ENCODE peak calls at places on chromosomes 5 and 9, in nine cellular contexts. R is brain microvascular endothelial cell, F is cardiac muscle cell, S is HepG2, I is cardiac fibroblast, Z is WERI-Rb-1, J is neural progenitor cell, W is psoas muscle, T is astrocyte. X is an unnamed sample.

GRCh38 chr5:91133183-91133582 is 249.9 kb downstream of the ARRDC3 start:
- DNase-seq in W (no peak), Z (no peak), I (no peak), J (no peak), R (no peak), F (no peak), S (no peak), T (no peak), X (no peak)

GRCh38 chr9:93562157-93562556 is 14.2 kb upstream of the PHF2 start:
- DNase-seq in Z (no peak), W (no peak), J (no peak), S (no peak), T (no peak), F (no peak), I (no peak), R (no peak), X (no peak)

GRCh38 chr9:6153425-6153824 is 62.2 kb upstream of the IL33 start:
- DNase-seq in S (no peak), R (no peak), I (peak), J (no peak), T (peak), Z (no peak), W (no peak), F (no peak), X (peak)

GRCh38 chr9:125255781-125256391 is 5.7 kb upstream of the GAPVD1 start:
- DNase-seq in S (peak), F (peak), I (peak), W (no peak), R (no peak), T (no peak), Z (peak), J (peak), X (peak)

GRCh38 chr5:108728566-108729305 is 19.0 kb upstream of the FER start:
- DNase-seq in S (no peak), W (no peak), R (no peak), I (peak), J (no peak), Z (no peak), F (no peak), T (no peak), X (no peak)

GRCh38 chr9:32117291-32117690 is 267.2 kb upstream of the ACO1 start:
- DNase-seq in I (no peak), T (no peak), F (no peak), R (no peak), S (no peak), J (no peak), W (no peak), Z (no peak), X (no peak)

GRCh38 chr9:116697341-116697740 is 10.2 kb downstream of the TRIM32 start:
- DNase-seq in J (no peak), I (peak), T (peak), R (no peak), Z (no peak), S (no peak), F (no peak), W (no peak), X (peak)

GRCh38 chr9:87684627-87685204 is 41.2 kb upstream of the CTSL start:
- DNase-seq in F (peak), S (peak), J (peak), W (peak), T (no peak), Z (peak), I (peak), R (peak), X (peak)

GRCh38 chr5:643811-644271 is 31.7 kb downstream of the CEP72 start:
- DNase-seq in T (no peak), S (no peak), R (no peak), J (no peak), Z (no peak), F (no peak), I (no peak), W (no peak), X (peak)

GRCh38 chr9:3887121-3887797 is 361.5 kb upstream of the RFX3 start:
- DNase-seq in I (no peak), F (no peak), J (no peak), W (no peak), Z (peak), R (no peak), T (no peak), S (no peak), X (no peak)

GRCh38 chr9:24614070-24614469 is 68.4 kb upstream of the IZUMO3 start:
- DNase-seq in S (no peak), F (peak), R (no peak), Z (no peak), J (peak), T (no peak), W (no peak), I (no peak), X (no peak)

GRCh38 chr9:108512426-108513173 is 343.2 kb downstream of the ACTL7B start:
- DNase-seq in J (peak), W (no peak), T (no peak), I (peak), Z (no peak), S (no peak), F (peak), R (no peak), X (peak)

GRCh38 chr9:12162101-12162500 is 531.1 kb upstream of the TYRP1 start:
- DNase-seq in T (no peak), Z (no peak), W (no peak), I (no peak), J (no peak), R (no peak), S (no peak), F (no peak), X (no peak)

GRCh38 chr5:124981901-124982300 is 235.5 kb upstream of the ZNF608 start:
- DNase-seq in T (no peak), F (no peak), Z (no peak), W (no peak), R (no peak), S (peak), I (no peak), J (no peak), X (no peak)

GRCh38 chr9:92954078-92954861 is 6.9 kb downstream of the FGD3 start:
- DNase-seq in S (no peak), J (no peak), Z (no peak), T (peak), F (no peak), W (no peak), R (no peak), I (peak), X (peak)

GRCh38 chr9:93576296-93577044 is at the start of gene PHF2:
- DNase-seq in R (no peak), T (peak), I (no peak), J (peak), F (peak), Z (no peak), W (peak), S (no peak), X (no peak)

GRCh38 chr9:93098236-93098946 is 2.4 kb downstream of the CARD19 start:
- DNase-seq in T (peak), Z (no peak), J (no peak), I (peak), F (no peak), R (peak), W (peak), S (peak), X (peak)

GRCh38 chr9:94757158-94757557 is 30.7 kb downstream of the AOPEP start:
- DNase-seq in I (peak), S (no peak), J (no peak), R (peak), T (peak), F (no peak), W (no peak), Z (no peak), X (peak)

GRCh38 chr5:39005566-39006232 is 68.5 kb downstream of the RICTOR start:
- DNase-seq in I (peak), R (peak), W (no peak), F (no peak), Z (peak), T (no peak), J (no peak), S (peak), X (peak)
- TF ChIP-seq CTCF in I (peak), R (peak), W (peak), F (peak), Z (peak), T (peak), J (no peak), S (peak), X (peak)

DNA sequence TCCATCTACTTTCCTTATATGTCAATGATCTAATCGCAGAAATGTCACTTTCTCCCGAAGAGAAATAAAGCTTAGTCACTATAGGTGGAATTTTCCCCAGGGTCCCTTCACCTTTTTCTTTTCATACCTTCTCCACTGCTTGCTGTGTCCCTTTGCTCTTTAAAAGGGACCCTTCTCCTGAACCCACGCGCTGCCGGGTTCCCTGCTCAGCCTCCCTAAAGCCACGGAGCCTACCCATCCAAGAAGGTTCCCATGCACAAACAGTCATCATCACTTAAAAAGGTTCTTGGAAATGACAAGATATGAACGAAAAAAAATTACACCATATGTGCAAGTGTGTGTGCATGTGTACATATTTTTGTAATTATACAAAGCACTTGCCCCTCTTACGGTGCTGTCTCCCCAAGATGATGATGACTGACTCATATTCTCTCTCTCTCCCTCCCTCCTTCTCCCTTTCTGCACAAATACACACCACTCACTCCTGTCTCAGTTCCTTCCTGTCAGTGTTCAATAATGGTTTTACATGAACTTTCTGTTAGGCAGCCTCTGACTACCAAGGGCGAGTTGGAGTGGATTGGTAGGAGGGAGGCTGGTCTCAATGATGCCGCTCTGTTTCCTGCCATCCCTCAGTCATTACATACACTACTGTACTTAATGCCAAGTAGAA is 1.5 kb upstream of the PTPRD start:
- DNase-seq in S (no peak), T (no peak), I (no peak), W (no peak), F (no peak), J (no peak), R (no peak), Z (no peak), X (no peak)
- H3K4me3 ChIP-seq in S (no peak), T (no peak), I (no peak), W (no peak), F (no peak), J (no peak), R (no peak), Z (no peak), X (no peak)

GRCh38 chr5:170892201-170892600 is 30.4 kb downstream of the RANBP17 start:
- DNase-seq in T (peak), W (no peak), I (peak), R (peak), Z (no peak), J (no peak), S (no peak), F (no peak), X (peak)

GRCh38 chr5:170896779-170897178 is 35.0 kb downstream of the RANBP17 start:
- DNase-seq in I (peak), R (peak), T (peak), F (peak), J (peak), S (no peak), Z (peak), W (no peak), X (peak)
- TF ChIP-seq CTCF in I (peak), R (peak), T (no peak), F (peak), J (peak), S (peak), Z (peak), W (no peak), X (peak)

GRCh38 chr5:141617682-141618029 is 1.1 kb downstream of the DIAPH1 start:
- DNase-seq in T (no peak), I (peak), J (peak), S (no peak), F (no peak), Z (no peak), W (no peak), R (no peak), X (no peak)

GRCh38 chr5:141618804-141619554 is at the start of gene DIAPH1:
- DNase-seq in I (peak), F (peak), W (peak), S (peak), T (peak), R (peak), J (peak), Z (peak), X (peak)

GRCh38 chr5:141618030-141618803 is 583 bp downstream of the DIAPH1 start:
- DNase-seq in W (peak), I (peak), F (peak), S (peak), J (peak), Z (peak), T (no peak), R (no peak), X (no peak)

GRCh38 chr5:141615991-141616715 is 2.6 kb downstream of the DIAPH1 start:
- DNase-seq in J (no peak), F (no peak), I (no peak), Z (no peak), R (no peak), S (no peak), W (no peak), T (no peak), X (no peak)

DNA sequence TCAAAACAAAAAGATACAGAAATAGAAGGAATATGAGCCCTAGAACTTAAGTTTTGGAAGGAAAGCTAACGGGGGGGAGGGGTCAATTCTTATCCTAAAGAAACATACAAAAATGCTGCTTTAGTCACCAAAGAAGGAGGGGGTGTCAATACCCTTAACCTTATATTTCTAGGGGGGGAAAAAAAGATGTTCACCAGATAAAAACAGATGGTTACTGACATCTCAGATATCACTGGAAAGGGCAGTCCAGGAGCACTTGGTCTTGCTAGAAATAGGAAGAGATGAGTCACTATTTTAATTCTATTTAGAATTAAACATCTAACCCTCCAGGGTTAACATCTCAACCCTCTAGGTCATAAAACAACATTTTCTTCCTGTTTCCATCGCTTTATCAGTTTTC is 1.7 kb downstream of the DIAPH1 start:
- DNase-seq in S (no peak), F (no peak), Z (no peak), I (peak), J (no peak), W (no peak), R (no peak), T (no peak), X (no peak)
- H3K4me3 ChIP-seq in S (peak), F (no peak), Z (no peak), I (peak), J (peak), W (peak), R (peak), T (peak), X (peak)

GRCh38 chr5:59584858-59585846 is 308.4 kb downstream of the PDE4D start:
- DNase-seq in W (peak), R (no peak), F (no peak), Z (no peak), I (no peak), J (no peak), T (no peak), S (no peak), X (no peak)

GRCh38 chr5:59591162-59591561 is 302.4 kb downstream of the PDE4D start:
- DNase-seq in Z (no peak), I (no peak), S (no peak), W (no peak), R (no peak), F (no peak), T (no peak), J (no peak), X (no peak)

GRCh38 chr5:59588922-59589321 is 304.6 kb downstream of the PDE4D start:
- DNase-seq in F (no peak), S (no peak), Z (no peak), I (peak), W (no peak), R (peak), J (no peak), T (peak), X (peak)

GRCh38 chr5:59586811-59587340 is 306.6 kb downstream of the PDE4D start:
- DNase-seq in F (no peak), W (no peak), R (no peak), J (no peak), I (no peak), S (no peak), T (no peak), Z (no peak), X (no peak)

DNA sequence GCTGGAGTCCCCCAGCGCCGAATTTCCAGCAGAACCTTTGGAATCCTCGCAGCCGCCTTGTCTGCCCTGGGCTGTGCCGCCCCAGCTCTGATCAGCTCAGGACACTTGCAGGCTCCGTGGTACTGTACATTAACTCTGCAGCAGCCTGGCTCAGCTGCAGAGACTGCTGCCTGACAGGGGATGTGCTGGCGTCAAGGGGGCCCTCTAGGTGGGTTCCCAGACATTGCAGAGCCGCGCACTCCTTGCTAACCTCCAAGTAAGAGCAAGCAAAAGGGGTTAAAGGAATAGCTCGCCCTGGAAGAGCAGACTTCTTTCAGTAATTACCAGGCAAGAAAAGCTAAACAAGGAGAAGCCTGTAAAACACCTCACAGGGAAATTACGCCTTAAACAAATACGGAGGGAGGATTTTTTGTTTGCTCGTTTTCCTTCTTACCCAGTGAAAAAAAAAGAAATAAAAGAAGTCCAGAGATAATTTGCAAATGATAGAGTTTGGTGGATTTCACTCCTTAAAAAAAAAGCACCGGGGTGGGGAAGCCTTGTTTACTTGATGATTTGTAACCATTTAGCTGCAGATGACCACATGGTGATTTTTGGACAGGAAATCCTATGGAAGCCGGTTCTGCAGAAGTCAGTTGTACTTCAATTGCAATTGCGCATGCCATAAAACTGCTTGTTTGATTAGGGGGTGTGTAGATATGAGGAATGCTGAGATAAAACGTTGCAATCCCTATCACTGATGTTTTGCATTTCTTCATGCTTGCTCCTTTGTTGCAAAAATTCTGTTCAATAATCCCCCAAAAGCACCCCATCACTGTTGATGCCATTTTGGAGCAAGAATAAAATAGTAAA is 305.8 kb downstream of the PDE4D start:
- DNase-seq in T (peak), I (peak), R (peak), S (no peak), Z (peak), F (peak), J (peak), W (peak), X (peak)
- TF ChIP-seq CTCF in T (no peak), I (peak), R (peak), S (no peak), Z (peak), F (peak), J (peak), W (peak), X (peak)

GRCh38 chr9:134003237-134003636 is 11.1 kb upstream of the VAV2 start:
- DNase-seq in J (no peak), Z (no peak), I (no peak), W (no peak), T (no peak), S (no peak), R (no peak), F (no peak), X (no peak)
- H3K4me3 ChIP-seq in J (no peak), Z (no peak), I (no peak), W (no peak), T (no peak), S (no peak), R (no peak), F (no peak), X (no peak)

DNA sequence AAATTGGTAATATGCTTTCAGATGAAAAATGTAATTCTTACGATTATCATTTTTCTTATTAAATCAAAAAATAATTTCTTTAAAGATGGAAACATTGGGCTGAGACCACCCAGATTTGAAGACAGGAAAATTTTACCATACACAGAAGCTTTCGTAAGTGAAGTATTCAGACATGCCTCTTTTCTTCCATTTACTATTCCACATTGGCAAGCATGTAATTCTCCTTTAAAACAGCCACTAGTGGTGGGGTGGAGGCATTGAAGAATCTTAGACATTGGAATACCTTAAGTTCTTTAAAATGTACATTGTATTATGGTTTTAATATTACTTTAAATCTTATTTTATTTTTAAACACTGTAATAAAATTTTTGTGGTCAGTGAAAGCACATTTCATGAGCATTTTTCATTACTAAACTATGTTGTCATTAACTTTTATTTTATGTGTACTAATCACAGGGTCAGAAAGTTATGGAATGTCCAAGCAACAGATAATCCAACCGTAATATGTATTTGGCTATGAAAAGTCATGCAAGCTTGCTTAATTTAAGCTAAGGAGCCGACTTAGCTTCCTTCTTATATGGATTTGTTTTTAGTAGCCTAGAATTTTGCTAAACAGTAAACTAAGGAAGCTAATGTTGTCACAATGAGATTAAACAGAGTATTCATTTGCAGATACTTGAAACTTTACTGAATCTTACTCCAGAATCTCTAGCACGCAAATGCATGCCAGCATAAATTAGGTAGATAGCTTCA is 97.4 kb upstream of the ALDH1A1 start:
- DNase-seq in S (no peak), I (peak), F (no peak), J (no peak), R (no peak), Z (no peak), W (no peak), T (peak), X (peak)
- TF ChIP-seq CTCF in S (no peak), I (no peak), F (peak), J (no peak), R (peak), Z (no peak), W (no peak), T (peak), X (peak)

DNA sequence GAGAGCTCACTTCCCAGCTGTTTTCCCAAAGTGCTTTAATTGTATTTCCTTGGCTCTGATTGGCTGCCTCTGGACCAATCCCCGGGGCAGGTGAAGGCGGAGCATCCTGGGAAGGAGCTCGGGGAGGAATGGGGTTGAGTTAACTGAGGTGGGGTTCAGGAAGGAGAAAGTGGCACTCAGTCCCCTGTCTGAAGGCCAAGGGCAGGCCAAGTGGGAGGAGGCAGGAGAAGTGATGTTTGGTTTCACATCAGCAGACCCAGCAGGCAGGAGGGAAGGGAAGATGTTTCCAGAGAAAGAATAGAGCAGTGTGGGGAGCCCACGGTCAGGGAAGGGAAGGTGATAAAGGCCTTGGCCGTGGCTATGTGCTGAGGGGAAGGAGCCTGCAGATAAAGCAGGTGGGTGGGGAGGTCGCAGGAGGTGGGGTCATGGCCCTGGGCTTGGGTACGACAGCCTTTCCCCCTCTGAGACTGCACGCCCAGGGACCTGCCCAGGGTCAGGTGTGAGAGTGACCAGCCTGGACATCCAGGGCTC is 3.1 kb downstream of the TSPAN17 start:
- DNase-seq in R (no peak), S (no peak), I (no peak), W (no peak), Z (no peak), F (no peak), J (peak), T (no peak), X (no peak)
- H3K4me3 ChIP-seq in R (no peak), S (no peak), I (no peak), W (no peak), Z (no peak), F (no peak), J (no peak), T (no peak), X (no peak)

X was measured in choroid plexus epithelial cell.